ENCODE peak calls at places on chromosome 20, in seven cellular contexts. X is PC-3, I is astrocyte, M is hepatocyte, N is fibroblast of lung, F is HepG2, H is GM12878. Q is an unnamed sample.

GRCh38 chr20:36094497-36094896 is 60.0 kb upstream of the EPB41L1 start:
- DNase-seq in X (no peak), I (peak), M (no peak), N (peak), F (no peak), H (no peak), Q (no peak)

GRCh38 chr20:57967364-57967763 is 257.5 kb upstream of the PMEPA1 start:
- DNase-seq in X (no peak), I (no peak), M (no peak), N (no peak), F (no peak), H (no peak), Q (no peak)

GRCh38 chr20:46970937-46971630 is 76.4 kb downstream of the EYA2 start:
- DNase-seq in X (peak), I (peak), M (peak), N (peak), F (peak), H (no peak), Q (no peak)

GRCh38 chr20:1163653-1164052 is 21.1 kb downstream of the TMEM74B start:
- DNase-seq in X (no peak), I (no peak), M (no peak), N (no peak), F (no peak), H (no peak), Q (no peak)

GRCh38 chr20:48904566-48905321 is 16.8 kb upstream of the ARFGEF2 start:
- DNase-seq in X (peak), I (peak), M (peak), N (peak), F (peak), H (no peak), Q (peak)

GRCh38 chr20:37377346-37378081 is 31.6 kb downstream of the SRC start:
- DNase-seq in X (no peak), I (no peak), M (no peak), N (no peak), F (no peak), H (no peak), Q (no peak)

GRCh38 chr20:3262566-3262965 is 23.6 kb upstream of the SLC4A11 start:
- DNase-seq in X (no peak), I (peak), M (no peak), N (no peak), F (no peak), H (no peak), Q (no peak)

GRCh38 chr20:31472395-31473330 is 2.3 kb downstream of the DEFB124 start:
- DNase-seq in X (no peak), I (no peak), M (no peak), N (no peak), F (no peak), H (no peak), Q (no peak)

GRCh38 chr20:21507275-21508229 is 6.3 kb downstream of the NKX2-2 start:
- DNase-seq in X (no peak), I (no peak), M (no peak), N (no peak), F (no peak), H (no peak), Q (no peak)

GRCh38 chr20:33676121-33676520 is 1.9 kb upstream of the NECAB3 start:
- DNase-seq in X (no peak), I (no peak), M (no peak), N (no peak), F (no peak), H (no peak), Q (no peak)

GRCh38 chr20:33676652-33677645 is 2.7 kb upstream of the NECAB3 start:
- DNase-seq in X (no peak), I (no peak), M (no peak), N (no peak), F (no peak), H (no peak), Q (no peak)

GRCh38 chr20:33673411-33674293 is 576 bp downstream of the NECAB3 start:
- DNase-seq in X (peak), I (no peak), M (no peak), N (no peak), F (no peak), H (no peak), Q (no peak)

GRCh38 chr20:33674294-33675126 is at the start of gene NECAB3:
- DNase-seq in X (peak), I (no peak), M (peak), N (peak), F (peak), H (no peak), Q (no peak)

DNA sequence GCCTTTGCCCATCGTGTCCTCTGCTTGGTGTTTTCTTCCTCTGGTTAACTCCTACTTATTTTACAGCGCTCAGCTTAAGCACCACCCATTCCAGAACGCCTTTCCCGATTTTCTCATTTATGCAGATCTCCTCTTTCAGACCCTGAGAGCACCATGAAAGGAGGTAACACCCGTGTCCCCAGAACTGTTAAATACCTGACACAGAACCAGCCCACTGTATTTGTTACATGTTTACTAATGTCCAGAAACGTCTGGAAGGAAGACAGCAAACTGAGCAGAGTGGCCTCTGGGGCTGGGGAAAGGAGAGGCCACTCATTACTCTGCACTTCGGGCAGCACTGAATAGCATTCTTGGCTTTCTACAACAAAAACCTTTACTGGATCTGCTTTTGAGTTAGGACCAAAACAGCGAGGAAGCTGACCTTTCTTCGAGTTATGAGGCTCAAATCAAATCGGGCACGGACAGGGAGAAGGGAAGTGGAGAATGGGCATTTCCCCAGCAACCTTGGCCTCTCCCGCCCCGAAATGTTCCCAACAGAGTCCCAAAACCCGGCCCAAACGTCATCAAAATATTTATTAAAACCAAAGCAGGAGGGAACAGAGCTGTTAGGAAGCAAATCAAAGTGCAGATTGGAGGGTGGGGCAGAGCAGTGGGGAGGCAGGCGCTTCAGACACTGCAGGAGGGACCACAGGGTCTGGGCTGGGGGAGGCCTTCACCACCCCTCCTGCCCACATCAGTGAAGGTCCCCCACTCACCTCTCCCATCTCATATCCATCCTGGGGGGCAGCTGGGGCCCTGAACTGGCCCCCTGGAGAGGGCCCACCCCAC is 1.1 kb upstream of the NECAB3 start:
- DNase-seq in X (no peak), I (no peak), M (no peak), N (peak), F (no peak), H (no peak), Q (no peak)
- H3K27ac ChIP-seq in X (no peak), I (no peak), M (peak), N (peak), F (peak), H (no peak), Q (peak)

DNA sequence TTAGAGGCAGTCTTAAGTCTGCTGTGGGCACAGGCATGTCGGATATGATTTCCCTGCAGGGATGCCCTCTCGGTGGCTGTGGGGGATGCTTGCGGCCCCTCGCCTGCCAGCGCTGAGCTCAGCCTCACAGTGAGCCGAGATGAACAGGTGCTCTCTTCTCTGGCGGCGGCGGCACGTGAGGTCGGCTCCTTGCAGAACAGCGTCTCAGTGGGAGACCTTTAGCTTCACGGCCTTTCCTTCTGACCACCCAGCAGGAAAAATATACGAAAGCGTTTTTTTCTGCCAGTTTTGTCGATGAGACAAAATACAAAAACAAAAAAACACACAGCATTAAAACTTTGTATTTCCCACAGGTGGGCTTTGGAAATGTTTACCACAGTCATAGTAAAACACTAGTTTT is 23.6 kb downstream of the FOXA2 start:
- DNase-seq in X (no peak), I (no peak), M (no peak), N (no peak), F (no peak), H (no peak), Q (no peak)
- TF ChIP-seq EZH2 in X (no peak), I (no peak), M (no peak), N (peak), F (no peak), H (no peak), Q (no peak)

DNA sequence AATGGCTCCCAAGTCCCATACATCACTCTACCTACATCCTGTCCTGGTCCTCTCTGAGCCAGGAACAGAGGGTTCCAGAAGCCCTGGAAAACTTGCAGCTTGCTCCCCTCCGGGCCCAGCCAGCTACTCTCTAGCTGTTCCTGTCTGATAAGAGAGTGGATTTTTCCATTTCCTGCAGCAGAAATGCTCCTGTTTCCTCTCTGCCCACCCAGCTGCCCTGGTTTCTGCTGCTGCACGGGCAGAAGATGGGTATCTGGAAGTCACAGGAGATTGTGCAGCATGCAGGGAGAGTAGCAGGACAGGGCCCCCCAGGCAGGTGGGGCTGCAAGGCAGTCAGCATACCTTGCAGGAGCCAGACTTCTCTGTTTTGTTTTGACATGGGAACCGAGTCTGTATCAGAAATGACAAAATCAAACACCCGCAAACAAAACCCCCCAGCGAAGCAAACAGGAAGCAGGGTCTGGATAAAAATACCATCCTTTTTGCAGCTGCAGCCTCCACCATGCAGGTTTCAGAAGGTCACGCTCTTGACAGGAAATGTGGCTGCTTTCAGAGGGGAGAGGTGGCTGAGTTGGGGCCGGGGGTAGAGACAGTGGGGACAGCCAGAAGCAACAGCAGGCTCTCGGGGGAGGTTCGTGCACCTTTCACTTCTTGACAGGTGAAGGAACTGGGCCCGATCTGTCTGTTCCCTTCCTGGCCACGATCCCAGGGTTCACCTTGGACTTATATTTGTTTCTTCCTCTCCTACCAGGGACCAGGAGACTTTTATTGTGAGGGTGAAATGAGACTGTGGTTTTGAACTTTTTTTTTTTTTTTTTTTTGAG is 50.8 kb upstream of the FAM83D start:
- DNase-seq in X (no peak), I (no peak), M (no peak), N (no peak), F (no peak), H (peak), Q (no peak)
- H3K4me3 ChIP-seq in X (no peak), I (no peak), M (no peak), N (no peak), F (no peak), H (peak), Q (no peak)

GRCh38 chr20:17562804-17563305 is 7.0 kb upstream of the DSTN start:
- DNase-seq in X (peak), I (peak), M (no peak), N (peak), F (peak), H (no peak), Q (no peak)

GRCh38 chr20:17558154-17558940 is 11.5 kb upstream of the DSTN start:
- DNase-seq in X (peak), I (peak), M (peak), N (peak), F (peak), H (no peak), Q (no peak)

GRCh38 chr20:17558941-17559304 is 11.0 kb upstream of the DSTN start:
- DNase-seq in X (no peak), I (no peak), M (no peak), N (no peak), F (no peak), H (no peak), Q (no peak)

GRCh38 chr20:17559338-17559737 is 10.5 kb upstream of the DSTN start:
- DNase-seq in X (peak), I (no peak), M (no peak), N (no peak), F (no peak), H (no peak), Q (no peak)

GRCh38 chr20:17560344-17561074 is 9.4 kb upstream of the DSTN start:
- DNase-seq in X (peak), I (no peak), M (no peak), N (no peak), F (no peak), H (no peak), Q (no peak)
- H3K27ac ChIP-seq in X (peak), I (no peak), M (no peak), N (no peak), F (no peak), H (no peak), Q (no peak)

GRCh38 chr20:59118855-59119254 is 44.8 kb upstream of the ZNF831 start:
- DNase-seq in X (no peak), I (no peak), M (no peak), N (no peak), F (no peak), H (no peak), Q (no peak)
- TF ChIP-seq EZH2 in X (no peak), I (no peak), M (no peak), N (no peak), F (no peak), H (no peak), Q (peak)

GRCh38 chr20:45969712-45970634 is 2.0 kb downstream of the ZNF335 start:
- DNase-seq in X (peak), I (peak), M (peak), N (peak), F (peak), H (no peak), Q (peak)
- H3K4me3 ChIP-seq in X (peak), I (peak), M (no peak), N (peak), F (no peak), H (peak), Q (peak)

GRCh38 chr20:25040438-25040831 is 17.5 kb downstream of the ACSS1 start:
- DNase-seq in X (peak), I (peak), M (peak), N (peak), F (no peak), H (no peak), Q (no peak)

GRCh38 chr20:25043499-25044260 is 14.3 kb downstream of the ACSS1 start:
- DNase-seq in X (no peak), I (no peak), M (no peak), N (no peak), F (no peak), H (no peak), Q (no peak)

GRCh38 chr20:25042531-25043498 is 15.1 kb downstream of the ACSS1 start:
- DNase-seq in X (no peak), I (no peak), M (no peak), N (no peak), F (no peak), H (peak), Q (no peak)

GRCh38 chr20:25039697-25040437 is 18.1 kb downstream of the ACSS1 start:
- DNase-seq in X (peak), I (peak), M (peak), N (peak), F (no peak), H (no peak), Q (no peak)

GRCh38 chr20:25041813-25042530 is 16.0 kb downstream of the ACSS1 start:
- DNase-seq in X (no peak), I (no peak), M (no peak), N (no peak), F (no peak), H (no peak), Q (no peak)
- H3K27ac ChIP-seq in X (no peak), I (no peak), M (no peak), N (no peak), F (no peak), H (no peak), Q (no peak)

Q was measured in SK-N-MC.